ENCODE peak calls at places on chromosome X, in ten cellular contexts. V is NCI-H1105, A is T-helper 2 cell, H is T-helper 1 cell, R is A673, N is C1 segment of cervical spinal cord, D is astrocyte of the spinal cord, Q is HCEC 1CT, E is K562, W is SK-N-DZ. L is an unnamed sample.

GRCh38 chrX:40722930-40723329 is 12.4 kb downstream of the MED14 start:
- DNase-seq in E (no peak), R (no peak), A (no peak), Q (no peak), V (no peak), N (no peak), D (no peak), W (no peak), H (no peak), L (no peak)

GRCh38 chrX:20712811-20713210 is 446.1 kb upstream of the RPS6KA3 start:
- DNase-seq in N (peak), V (no peak), A (no peak), E (no peak), H (no peak), W (no peak), Q (no peak), R (no peak), D (no peak), L (no peak)

GRCh38 chrX:41389311-41389888 is 55.4 kb downstream of the DDX3X start:
- DNase-seq in V (no peak), A (no peak), W (no peak), H (no peak), R (no peak), E (no peak), Q (no peak), N (no peak), D (no peak), L (no peak)

GRCh38 chrX:69615779-69616519 is at the start of gene EDA:
- DNase-seq in H (no peak), D (peak), R (peak), Q (peak), A (peak), W (peak), N (peak), E (peak), V (peak), L (peak)

GRCh38 chrX:44784241-44784640 is 59.6 kb upstream of the DUSP21 start:
- DNase-seq in E (no peak), V (no peak), A (no peak), N (no peak), R (peak), H (no peak), D (no peak), Q (no peak), W (no peak), L (no peak)

GRCh38 chrX:10052906-10053625 is 85.9 kb downstream of the CLDN34 start:
- DNase-seq in E (no peak), Q (no peak), N (no peak), W (no peak), H (no peak), A (no peak), D (no peak), V (no peak), R (no peak), L (peak)

GRCh38 chrX:21524008-21524407 is 134.1 kb downstream of the KLHL34 start:
- DNase-seq in W (no peak), R (no peak), E (no peak), A (no peak), H (no peak), N (no peak), Q (peak), D (no peak), V (no peak), L (no peak)

GRCh38 chrX:20217279-20217678 is 49.4 kb downstream of the RPS6KA3 start:
- DNase-seq in H (no peak), N (peak), D (peak), V (no peak), E (no peak), W (no peak), R (peak), A (no peak), Q (peak), L (no peak)

GRCh38 chrX:68365356-68365755 is 67.9 kb downstream of the OPHN1 start:
- DNase-seq in A (no peak), V (no peak), Q (peak), E (no peak), D (no peak), H (no peak), R (no peak), W (no peak), N (no peak), L (no peak)

GRCh38 chrX:63713510-63713909 is 71.5 kb downstream of the ARHGEF9 start:
- DNase-seq in R (no peak), V (no peak), D (peak), E (no peak), W (no peak), Q (no peak), A (no peak), N (no peak), H (no peak), L (no peak)

L was measured in dorsolateral prefrontal cortex.